ENCODE peak calls at places on chromosome X, in five cellular contexts. One of them, this sample, is unnamed.

GRCh38 chrX:63394872-63395271 is 43.7 kb upstream of the SPIN4 start:
- DNase-seq in aorta: no peak
- DNase-seq in heart right ventricle: no peak
- DNase-seq in T1000: no peak
- DNase-seq in H4: no peak
- DNase-seq in this sample: no peak

GRCh38 chrX:120334137-120334536 is 22.9 kb upstream of the TMEM255A start:
- DNase-seq in H4: no peak
- DNase-seq in T1000: no peak
- DNase-seq in aorta: no peak
- DNase-seq in heart right ventricle: no peak
- DNase-seq in this sample: no peak

GRCh38 chrX:1657367-1658082 is 42.7 kb downstream of the ASMT start:
- DNase-seq in aorta: peak
- DNase-seq in heart right ventricle: no peak
- DNase-seq in T1000: peak
- DNase-seq in H4: peak
- DNase-seq in this sample: peak

GRCh38 chrX:129347291-129347690 is 176.0 kb downstream of the SMARCA1 start:
- DNase-seq in aorta: no peak
- DNase-seq in heart right ventricle: no peak
- DNase-seq in T1000: no peak
- DNase-seq in H4: no peak
- DNase-seq in this sample: no peak

GRCh38 chrX:146243071-146243470 is 425.4 kb downstream of the SLITRK2 start:
- DNase-seq in H4: peak
- DNase-seq in T1000: no peak
- DNase-seq in heart right ventricle: no peak
- DNase-seq in aorta: no peak
- DNase-seq in this sample: no peak

GRCh38 chrX:75273483-75273882 is 402 bp upstream of the UPRT start:
- DNase-seq in heart right ventricle: no peak
- DNase-seq in aorta: no peak
- DNase-seq in H4: no peak
- DNase-seq in T1000: no peak
- DNase-seq in this sample: no peak

GRCh38 chrX:110286126-110286525 is 31.8 kb downstream of the AMMECR1 start:
- DNase-seq in T1000: no peak
- DNase-seq in heart right ventricle: no peak
- DNase-seq in H4: peak
- DNase-seq in aorta: no peak
- DNase-seq in this sample: peak

GRCh38 chrX:129522184-129523059 is 868 bp downstream of the SMARCA1 start:
- DNase-seq in H4: peak
- DNase-seq in aorta: peak
- DNase-seq in T1000: no peak
- DNase-seq in heart right ventricle: peak
- DNase-seq in this sample: peak

GRCh38 chrX:69221239-69222102 is 56.2 kb upstream of the PJA1 start:
- DNase-seq in T1000: no peak
- DNase-seq in heart right ventricle: no peak
- DNase-seq in aorta: no peak
- DNase-seq in H4: no peak
- DNase-seq in this sample: no peak

GRCh38 chrX:106039920-106040319 is 1.4 kb upstream of the SERPINA7 start:
- DNase-seq in H4: peak
- DNase-seq in T1000: no peak
- DNase-seq in heart right ventricle: no peak
- DNase-seq in aorta: no peak
- DNase-seq in this sample: peak

GRCh38 chrX:47232803-47233332 is at the start of gene USP11:
- DNase-seq in T1000: peak
- DNase-seq in H4: peak
- DNase-seq in heart right ventricle: peak
- DNase-seq in aorta: no peak
- DNase-seq in this sample: peak

GRCh38 chrX:118228041-118228440 is 111.4 kb upstream of the KLHL13 start:
- DNase-seq in heart right ventricle: no peak
- DNase-seq in H4: no peak
- DNase-seq in T1000: no peak
- DNase-seq in aorta: no peak
- DNase-seq in this sample: no peak

This sample was measured in foreskin fibroblast.